ENCODE peak calls at places on chromosome 20, in four cellular contexts. O, B, T and G are unnamed samples.

GRCh38 chr20:56843817-56844216 is 214.7 kb downstream of the TFAP2C start:
- DNase-seq in O (no peak), B (no peak), T (no peak), G (peak; percentile 28)

GRCh38 chr20:58131581-58132142 is 96.8 kb downstream of the ANKRD60 start:
- DNase-seq in O (no peak), B (no peak), T (no peak), G (peak; percentile 95)

GRCh38 chr20:22673467-22673866 is 89.1 kb upstream of the FOXA2 start:
- DNase-seq in O (no peak), B (no peak), T (no peak), G (no peak)

GRCh38 chr20:48751871-48752270 is 75.9 kb downstream of the PREX1 start:
- DNase-seq in O (no peak), B (no peak), T (no peak), G (no peak)

GRCh38 chr20:50690979-50691584 is at the start of gene RIPOR3:
- DNase-seq in O (no peak), B (no peak), T (no peak), G (no peak)

GRCh38 chr20:19832875-19833274 is 74.8 kb downstream of the RIN2 start:
- DNase-seq in O (no peak), B (peak; percentile 8), T (no peak), G (no peak)

GRCh38 chr20:44211177-44212039 is 837 bp upstream of the OSER1 start:
- DNase-seq in O (no peak), B (no peak), T (no peak), G (peak; percentile 18)

GRCh38 chr20:62609811-62610757 is 32.2 kb upstream of the SLCO4A1 start:
- DNase-seq in O (no peak), B (no peak), T (no peak), G (no peak)

GRCh38 chr20:3222635-3223600 is 13.6 kb downstream of the ITPA start:
- DNase-seq in O (peak; percentile 41), B (peak; percentile 34), T (no peak), G (no peak)